ENCODE peak calls at places on chromosome 17, in ten cellular contexts. F is HL-60; M is left colon; U is HuH-7.5; O is activated effector memory CD4-positive, alpha-beta T cell treated with Interleukin-2 at 50 U/mL for 16 hours; I is AG08395; Z is stimulated activated CD8-positive, alpha-beta memory T cell treated with anti-CD3 and anti-CD28 coated beads, Interleukin-4, amount 100 ng/mL, for 1 hour; R is HT1080; P is gastrocnemius medialis; H is LoVo. D is an unnamed sample.

GRCh38 chr17:11094377-11094776 is 146.6 kb upstream of the SHISA6 start:
- DNase-seq in R (no peak), M (no peak), U (no peak), P (no peak), O (no peak), F (no peak), I (no peak), H (no peak), Z (no peak), D (no peak)

GRCh38 chr17:57875109-57876022 is 25.5 kb upstream of the MRPS23 start:
- DNase-seq in H (peak; percentile 75), Z (no peak), P (no peak), O (no peak), I (peak; percentile 95), U (peak; percentile 60), F (peak; percentile 81), R (peak; percentile 99), M (peak; percentile 64), D (peak; percentile 94)

GRCh38 chr17:17859909-17860760 is 23.3 kb upstream of the SREBF1 start:
- DNase-seq in I (peak; percentile 85), U (peak; percentile 78), R (peak; percentile 48), O (peak; percentile 55), Z (peak; percentile 38), M (peak; percentile 43), F (peak; percentile 17), H (peak; percentile 65), P (no peak), D (peak; percentile 91)

GRCh38 chr17:6853764-6854442 is 22.4 kb upstream of the TEKT1 start:
- DNase-seq in I (no peak), H (no peak), F (no peak), P (no peak), O (no peak), R (no peak), U (peak; percentile 28), M (no peak), Z (no peak), D (no peak)

GRCh38 chr17:28973414-28973813 is 22.1 kb upstream of the PHF12 start:
- DNase-seq in F (no peak), Z (no peak), U (no peak), I (peak; percentile 81), P (no peak), H (no peak), M (no peak), R (no peak), O (no peak), D (no peak)

GRCh38 chr17:37725601-37726146 is 19.2 kb downstream of the HNF1B start:
- DNase-seq in U (no peak), M (peak; percentile 78), I (no peak), Z (no peak), H (peak; percentile 24), F (no peak), R (no peak), O (no peak), P (no peak), D (no peak)

GRCh38 chr17:51684214-51684613 is 423.9 kb downstream of the UTP18 start:
- DNase-seq in H (no peak), P (no peak), Z (no peak), R (no peak), M (no peak), U (no peak), O (no peak), F (no peak), I (no peak), D (no peak)

GRCh38 chr17:70394430-70394829 is 225.1 kb downstream of the KCNJ2 start:
- DNase-seq in P (no peak), M (no peak), O (no peak), F (no peak), Z (no peak), R (no peak), U (no peak), I (no peak), H (no peak), D (no peak)

GRCh38 chr17:7224110-7224509 is 4.4 kb downstream of the ACADVL start:
- DNase-seq in Z (no peak), M (no peak), O (no peak), R (no peak), P (no peak), H (no peak), I (no peak), F (no peak), U (no peak), D (no peak)

GRCh38 chr17:40059729-40060475 is 2.9 kb upstream of the THRA start:
- DNase-seq in H (no peak), I (no peak), M (no peak), Z (no peak), F (no peak), P (no peak), U (no peak), O (no peak), R (no peak), D (no peak)

GRCh38 chr17:3511841-3512511 is 36.2 kb downstream of the ASPA start:
- DNase-seq in R (no peak), M (no peak), Z (no peak), U (no peak), H (no peak), I (peak; percentile 60), O (no peak), F (no peak), P (no peak), D (no peak)

GRCh38 chr17:76562734-76563148 is 22.9 kb downstream of the PRCD start:
- DNase-seq in O (no peak), H (no peak), U (no peak), I (peak; percentile 77), F (no peak), M (no peak), Z (no peak), P (peak; percentile 54), R (peak; percentile 87), D (no peak)

GRCh38 chr17:352421-353212 is at the start of gene RPH3AL:
- DNase-seq in Z (no peak), H (peak; percentile 66), R (no peak), M (peak; percentile 84), O (no peak), P (peak; percentile 18), I (peak; percentile 68), U (peak; percentile 78), F (no peak), D (no peak)

GRCh38 chr17:74852237-74853047 is 7.2 kb downstream of the GRIN2C start:
- DNase-seq in Z (no peak), I (no peak), P (no peak), U (no peak), O (peak; percentile 58), M (no peak), F (peak; percentile 54), H (no peak), R (no peak), D (no peak)

GRCh38 chr17:42530952-42531454 is 5.0 kb upstream of the NAGLU start:
- DNase-seq in M (no peak), P (no peak), O (no peak), I (no peak), F (no peak), R (no peak), U (no peak), H (no peak), Z (no peak), D (no peak)

GRCh38 chr17:17774009-17774881 is 62.5 kb downstream of the SREBF1 start:
- DNase-seq in H (no peak), P (peak; percentile 52), F (no peak), R (peak; percentile 35), U (no peak), Z (no peak), O (no peak), M (peak; percentile 85), I (no peak), D (no peak)

GRCh38 chr17:48990882-48991357 is 6.3 kb upstream of the IGF2BP1 start:
- DNase-seq in U (no peak), M (no peak), I (no peak), F (no peak), R (no peak), Z (no peak), O (no peak), H (no peak), P (no peak), D (no peak)

GRCh38 chr17:34996422-34997029 is 16.2 kb downstream of the LIG3 start:
- DNase-seq in I (no peak), R (no peak), Z (no peak), M (no peak), P (no peak), U (no peak), O (no peak), H (no peak), F (peak; percentile 36), D (no peak)

GRCh38 chr17:46818929-46819859 is 702 bp upstream of the WNT3 start:
- DNase-seq in I (peak; percentile 33), P (no peak), Z (no peak), F (no peak), M (no peak), U (peak; percentile 62), O (no peak), R (no peak), H (no peak), D (no peak)

GRCh38 chr17:44137891-44138709 is 3.6 kb upstream of the HROB start:
- DNase-seq in Z (no peak), R (peak; percentile 100), F (peak; percentile 51), I (peak; percentile 98), P (peak; percentile 49), M (peak; percentile 80), H (peak; percentile 91), U (peak; percentile 77), O (peak; percentile 8), D (peak; percentile 97)

GRCh38 chr17:75652934-75653549 is 13.9 kb downstream of the RECQL5 start:
- DNase-seq in R (peak; percentile 37), O (no peak), H (no peak), M (no peak), U (no peak), F (no peak), P (no peak), I (peak; percentile 48), Z (no peak), D (peak; percentile 32)

GRCh38 chr17:81429353-81429774 is 34.1 kb downstream of the BAHCC1 start:
- DNase-seq in R (peak; percentile 65), I (peak; percentile 78), U (no peak), M (peak; percentile 59), P (no peak), H (no peak), O (no peak), F (no peak), Z (no peak), D (peak; percentile 93)

GRCh38 chr17:47720196-47720595 is 12.8 kb upstream of the TBX21 start:
- DNase-seq in I (no peak), R (no peak), P (no peak), H (no peak), U (no peak), M (no peak), Z (no peak), O (no peak), F (no peak), D (no peak)

GRCh38 chr17:35713069-35713728 is 18.2 kb upstream of the RASL10B start:
- DNase-seq in P (peak; percentile 22), H (no peak), I (peak; percentile 75), M (no peak), O (no peak), F (no peak), U (no peak), Z (no peak), R (peak; percentile 96), D (no peak)

GRCh38 chr17:75124041-75124818 is 7.3 kb downstream of the NT5C start:
- DNase-seq in M (peak; percentile 97), I (no peak), Z (no peak), R (peak; percentile 100), O (peak; percentile 71), U (no peak), H (peak; percentile 98), F (no peak), P (no peak), D (peak; percentile 86)

GRCh38 chr17:74447628-74448159 is 15.8 kb downstream of the GPRC5C start:
- DNase-seq in F (no peak), H (no peak), R (no peak), O (no peak), U (no peak), M (no peak), Z (no peak), I (no peak), P (no peak), D (no peak)

GRCh38 chr17:38431343-38432145 is 3.3 kb downstream of the ARHGAP23 start:
- DNase-seq in U (no peak), H (no peak), Z (no peak), R (no peak), F (no peak), P (no peak), M (no peak), I (no peak), O (no peak), D (no peak)

GRCh38 chr17:4412933-4413831 is 20.6 kb upstream of the SPNS3 start:
- DNase-seq in M (peak; percentile 83), I (peak; percentile 90), H (peak; percentile 91), P (peak; percentile 73), F (no peak), O (peak; percentile 79), Z (peak; percentile 93), U (peak; percentile 58), R (peak; percentile 78), D (peak; percentile 98)

D was measured in posterior vena cava.